ENCODE peak calls at places on chromosomes 3 and 15, in seven cellular contexts. F is EL, H is LHCN-M2, Z is endothelial cell, U is T-helper 2 cell, R is substantia nigra, L is T1000. A is an unnamed sample.
A peak's percentile ranks its signal among the peaks of the same experiment; 100 is the strongest.

GRCh38 chr3:13018039-13018431 is 55.2 kb downstream of the IQSEC1 start:
- DNase-seq in F (peak; percentile 58), H (no peak), Z (no peak), U (no peak), R (no peak), L (peak; percentile 19), A (no peak)

GRCh38 chr15:85477730-85478129 is 97.3 kb downstream of the AKAP13 start:
- DNase-seq in F (peak; percentile 51), H (peak; percentile 85), Z (no peak), U (no peak), R (no peak), L (no peak), A (no peak)

GRCh38 chr3:57999423-58000115 is 8.7 kb upstream of the FLNB start:
- DNase-seq in F (no peak), H (peak; percentile 58), Z (no peak), U (no peak), R (no peak), L (no peak), A (no peak)

GRCh38 chr15:63226155-63226883 is 36.9 kb downstream of the RAB8B start:
- DNase-seq in F (no peak), H (no peak), Z (no peak), U (no peak), R (no peak), L (no peak), A (no peak)

GRCh38 chr15:40594429-40594836 is 384 bp downstream of the KNL1 start:
- DNase-seq in F (peak; percentile 67), H (peak; percentile 70), Z (peak; percentile 65), U (no peak), R (no peak), L (peak; percentile 48), A (peak; percentile 74)

GRCh38 chr3:97432914-97433313 is 331.6 kb upstream of the ARL6 start:
- DNase-seq in F (no peak), H (no peak), Z (no peak), U (no peak), R (no peak), L (no peak), A (no peak)

GRCh38 chr3:151316267-151316991 is at the start of gene GPR87:
- DNase-seq in F (peak; percentile 41), H (no peak), Z (no peak), U (no peak), R (no peak), L (no peak), A (no peak)

GRCh38 chr3:71703796-71704195 is 21.4 kb downstream of the EIF4E3 start:
- DNase-seq in F (no peak), H (no peak), Z (no peak), U (no peak), R (no peak), L (no peak), A (no peak)

GRCh38 chr3:45462522-45463262 is 74.3 kb downstream of the LARS2 start:
- DNase-seq in F (no peak), H (no peak), Z (no peak), U (no peak), R (no peak), L (no peak), A (no peak)

GRCh38 chr15:40982855-40983254 is 29.6 kb downstream of the CHAC1 start:
- DNase-seq in F (peak; percentile 94), H (peak; percentile 85), Z (peak; percentile 72), U (no peak), R (no peak), L (no peak), A (no peak)

GRCh38 chr15:97504031-97504430 is 456.5 kb upstream of the ARRDC4 start:
- DNase-seq in F (peak; percentile 18), H (peak; percentile 49), Z (no peak), U (no peak), R (no peak), L (no peak), A (peak; percentile 6)

GRCh38 chr15:96366526-96366877 is 36.0 kb downstream of the NR2F2 start:
- DNase-seq in F (no peak), H (no peak), Z (no peak), U (no peak), R (no peak), L (no peak), A (no peak)

A was measured in SK-N-DZ.